ENCODE peak calls at places on chromosomes 2 and 18, in six cellular contexts. C is effector memory CD8-positive, alpha-beta T cell; J is lower lobe of right lung; S is T-helper 1 cell; R is Panc1; E is HFF-Myc. Q is an unnamed sample.

GRCh38 chr2:59463401-59463800 is 1090.1 kb downstream of the BCL11A start:
- DNase-seq in J (no peak), S (no peak), C (no peak), R (no peak), E (no peak), Q (no peak)

GRCh38 chr18:68847219-68847860 is 49.5 kb downstream of the CCDC102B start:
- DNase-seq in E (no peak), S (no peak), R (no peak), J (no peak), C (no peak), Q (no peak)

GRCh38 chr2:20221169-20221938 is 3.6 kb downstream of the SDC1 start:
- DNase-seq in E (no peak), C (no peak), S (no peak), J (no peak), R (no peak), Q (no peak)

GRCh38 chr2:183995632-183996031 is 602.7 kb upstream of the ZNF804A start:
- DNase-seq in R (no peak), E (no peak), S (no peak), C (no peak), J (no peak), Q (no peak)

GRCh38 chr2:217685255-217685605 is 317.6 kb downstream of the TNS1 start:
- DNase-seq in R (no peak), C (no peak), S (no peak), J (peak; percentile 66), E (no peak), Q (no peak)

GRCh38 chr18:30860741-30861140 is 181.8 kb downstream of the DSC3 start:
- DNase-seq in E (no peak), J (no peak), R (no peak), S (no peak), C (no peak), Q (no peak)

GRCh38 chr2:54673501-54673998 is 49.9 kb upstream of the EML6 start:
- DNase-seq in J (peak; percentile 85), R (no peak), S (no peak), E (no peak), C (no peak), Q (peak; percentile 89)

GRCh38 chr2:205198130-205198505 is 484.2 kb upstream of the NRP2 start:
- DNase-seq in E (peak; percentile 68), S (no peak), J (no peak), C (no peak), R (no peak), Q (no peak)

GRCh38 chr2:135532581-135532980 is 1.3 kb downstream of the R3HDM1 start:
- DNase-seq in J (no peak), C (no peak), R (no peak), S (no peak), E (no peak), Q (no peak)

GRCh38 chr2:231612199-231613053 is 19.8 kb downstream of the TEX44 start:
- DNase-seq in S (peak; percentile 70), J (peak; percentile 95), E (peak; percentile 79), C (peak; percentile 85), R (peak; percentile 75), Q (peak; percentile 98)

GRCh38 chr2:157460384-157460837 is 16.5 kb upstream of the CYTIP start:
- DNase-seq in C (no peak), J (no peak), E (no peak), R (no peak), S (no peak), Q (no peak)

GRCh38 chr18:13640266-13640860 is 86.0 kb downstream of the FAM210A start:
- DNase-seq in S (no peak), R (no peak), C (no peak), J (no peak), E (no peak), Q (no peak)

GRCh38 chr18:32956591-32957310 is 183.9 kb upstream of the KLHL14 start:
- DNase-seq in R (peak; percentile 60), E (no peak), J (no peak), C (no peak), S (no peak), Q (no peak)

GRCh38 chr2:11692966-11693521 is 23.0 kb upstream of the NTSR2 start:
- DNase-seq in J (no peak), S (no peak), R (no peak), E (no peak), C (peak; percentile 74), Q (no peak)

GRCh38 chr18:12290086-12290485 is 18.0 kb upstream of the TUBB6 start:
- DNase-seq in J (no peak), R (no peak), S (no peak), C (no peak), E (no peak), Q (no peak)

GRCh38 chr2:50953021-50953420 is 78.9 kb downstream of the NRXN1 start:
- DNase-seq in E (no peak), S (no peak), C (no peak), R (no peak), J (no peak), Q (no peak)

GRCh38 chr2:178723786-178724346 is 83.4 kb downstream of the TTN start:
- DNase-seq in R (no peak), S (no peak), E (no peak), C (no peak), J (no peak), Q (no peak)

GRCh38 chr18:10035306-10035991 is 121.6 kb downstream of the VAPA start:
- DNase-seq in S (no peak), J (peak; percentile 78), E (no peak), R (no peak), C (no peak), Q (peak; percentile 80)

GRCh38 chr2:122748552-122749011 is 993.1 kb downstream of the TSN start:
- DNase-seq in R (peak; percentile 35), S (no peak), J (no peak), E (no peak), C (no peak), Q (no peak)

GRCh38 chr2:147483293-147483669 is 361.5 kb upstream of the ACVR2A start:
- DNase-seq in S (no peak), J (no peak), C (no peak), E (no peak), R (no peak), Q (no peak)

GRCh38 chr18:10353791-10354190 is 100.6 kb upstream of the APCDD1 start:
- DNase-seq in J (no peak), E (peak; percentile 83), R (no peak), S (no peak), C (no peak), Q (no peak)

GRCh38 chr2:32135409-32135808 is 30.3 kb upstream of the SLC30A6 start:
- DNase-seq in C (no peak), R (peak; percentile 27), E (peak; percentile 35), S (no peak), J (no peak), Q (no peak)

GRCh38 chr18:62844850-62845643 is 129.7 kb downstream of the PHLPP1 start:
- DNase-seq in E (no peak), C (no peak), S (no peak), J (no peak), R (no peak), Q (no peak)

GRCh38 chr2:8563814-8564474 is 117.9 kb upstream of the ID2 start:
- DNase-seq in C (no peak), R (no peak), E (no peak), S (no peak), J (no peak), Q (peak; percentile 32)

GRCh38 chr2:154173919-154174318 is 302.2 kb downstream of the GALNT13 start:
- DNase-seq in R (no peak), J (no peak), S (no peak), C (no peak), E (no peak), Q (no peak)

GRCh38 chr2:41963661-41964525 is 83.9 kb upstream of the PKDCC start:
- DNase-seq in S (no peak), C (no peak), E (no peak), J (no peak), R (no peak), Q (peak; percentile 94)

GRCh38 chr2:37600735-37601134 is 70.7 kb downstream of the CDC42EP3 start:
- DNase-seq in R (no peak), J (no peak), C (no peak), E (no peak), S (no peak), Q (no peak)

GRCh38 chr18:73824684-73825083 is 322.9 kb downstream of the FBXO15 start:
- DNase-seq in R (no peak), E (no peak), J (no peak), C (no peak), S (no peak), Q (no peak)

GRCh38 chr2:231187736-231188505 is 10.5 kb upstream of the ARMC9 start:
- DNase-seq in C (no peak), R (no peak), J (no peak), S (no peak), E (no peak), Q (peak; percentile 75)

GRCh38 chr2:168687314-168687713 is 115.1 kb upstream of the NOSTRIN start:
- DNase-seq in R (no peak), J (no peak), S (no peak), C (no peak), E (no peak), Q (no peak)